ENCODE peak calls at places on chromosomes 4 and X, in ten cellular contexts. One of them, this sample, is unnamed.

GRCh38 chrX:78619829-78620228 is 39.3 kb downstream of the RTL3 start:
- DNase-seq in frontal cortex: no peak
- DNase-seq in fibroblast of gingiva: peak; percentile 7
- DNase-seq in NCI-H2029 treated with DMSO at 0.1 percent for 48 hours: no peak
- DNase-seq in stimulated activated CD4-positive, alpha-beta T cell treated with anti-CD3 and anti-CD28 coated beads, TNF-alpha, amount 100 ng/mL, for 4 hours: no peak
- DNase-seq in AG09309: no peak
- DNase-seq in mesothelial cell of epicardium: no peak
- DNase-seq in myocyte: peak; percentile 14
- DNase-seq in memory B cell: no peak
- DNase-seq in stimulated activated naive CD4-positive, alpha-beta T cell: no peak
- DNase-seq in this sample: peak; percentile 23

GRCh38 chrX:21883258-21883657 is 27.5 kb downstream of the YY2 start:
- DNase-seq in frontal cortex: no peak
- DNase-seq in fibroblast of gingiva: no peak
- DNase-seq in NCI-H2029 treated with DMSO at 0.1 percent for 48 hours: no peak
- DNase-seq in stimulated activated CD4-positive, alpha-beta T cell treated with anti-CD3 and anti-CD28 coated beads, TNF-alpha, amount 100 ng/mL, for 4 hours: no peak
- DNase-seq in AG09309: no peak
- DNase-seq in mesothelial cell of epicardium: no peak
- DNase-seq in myocyte: no peak
- DNase-seq in memory B cell: no peak
- DNase-seq in stimulated activated naive CD4-positive, alpha-beta T cell: no peak
- DNase-seq in this sample: peak; percentile 32

GRCh38 chrX:17390325-17390992 is 15.5 kb downstream of the NHS start:
- DNase-seq in frontal cortex: no peak
- DNase-seq in fibroblast of gingiva: peak; percentile 75
- DNase-seq in NCI-H2029 treated with DMSO at 0.1 percent for 48 hours: no peak
- DNase-seq in stimulated activated CD4-positive, alpha-beta T cell treated with anti-CD3 and anti-CD28 coated beads, TNF-alpha, amount 100 ng/mL, for 4 hours: no peak
- DNase-seq in AG09309: no peak
- DNase-seq in mesothelial cell of epicardium: no peak
- DNase-seq in myocyte: no peak
- DNase-seq in memory B cell: no peak
- DNase-seq in stimulated activated naive CD4-positive, alpha-beta T cell: no peak
- DNase-seq in this sample: no peak

GRCh38 chr4:71259911-71260331 is 78.9 kb upstream of the SLC4A4 start:
- DNase-seq in frontal cortex: no peak
- DNase-seq in fibroblast of gingiva: no peak
- DNase-seq in NCI-H2029 treated with DMSO at 0.1 percent for 48 hours: no peak
- DNase-seq in stimulated activated CD4-positive, alpha-beta T cell treated with anti-CD3 and anti-CD28 coated beads, TNF-alpha, amount 100 ng/mL, for 4 hours: no peak
- DNase-seq in AG09309: no peak
- DNase-seq in mesothelial cell of epicardium: no peak
- DNase-seq in myocyte: no peak
- DNase-seq in memory B cell: no peak
- DNase-seq in stimulated activated naive CD4-positive, alpha-beta T cell: no peak
- DNase-seq in this sample: no peak

GRCh38 chr4:146442801-146443200 is 78.9 kb downstream of the SLC10A7 start:
- DNase-seq in frontal cortex: no peak
- DNase-seq in fibroblast of gingiva: peak; percentile 50
- DNase-seq in NCI-H2029 treated with DMSO at 0.1 percent for 48 hours: no peak
- DNase-seq in stimulated activated CD4-positive, alpha-beta T cell treated with anti-CD3 and anti-CD28 coated beads, TNF-alpha, amount 100 ng/mL, for 4 hours: no peak
- DNase-seq in AG09309: peak; percentile 21
- DNase-seq in mesothelial cell of epicardium: no peak
- DNase-seq in myocyte: no peak
- DNase-seq in memory B cell: no peak
- DNase-seq in stimulated activated naive CD4-positive, alpha-beta T cell: no peak
- DNase-seq in this sample: no peak

GRCh38 chr4:151169900-151170299 is 70.5 kb downstream of the RPS3A start:
- DNase-seq in frontal cortex: no peak
- DNase-seq in fibroblast of gingiva: peak; percentile 66
- DNase-seq in NCI-H2029 treated with DMSO at 0.1 percent for 48 hours: no peak
- DNase-seq in stimulated activated CD4-positive, alpha-beta T cell treated with anti-CD3 and anti-CD28 coated beads, TNF-alpha, amount 100 ng/mL, for 4 hours: no peak
- DNase-seq in AG09309: no peak
- DNase-seq in mesothelial cell of epicardium: no peak
- DNase-seq in myocyte: no peak
- DNase-seq in memory B cell: no peak
- DNase-seq in stimulated activated naive CD4-positive, alpha-beta T cell: no peak
- DNase-seq in this sample: no peak

GRCh38 chr4:166128452-166128851 is 255.4 kb downstream of the TLL1 start:
- DNase-seq in frontal cortex: no peak
- DNase-seq in fibroblast of gingiva: peak; percentile 73
- DNase-seq in NCI-H2029 treated with DMSO at 0.1 percent for 48 hours: no peak
- DNase-seq in stimulated activated CD4-positive, alpha-beta T cell treated with anti-CD3 and anti-CD28 coated beads, TNF-alpha, amount 100 ng/mL, for 4 hours: no peak
- DNase-seq in AG09309: no peak
- DNase-seq in mesothelial cell of epicardium: no peak
- DNase-seq in myocyte: no peak
- DNase-seq in memory B cell: no peak
- DNase-seq in stimulated activated naive CD4-positive, alpha-beta T cell: no peak
- DNase-seq in this sample: no peak

GRCh38 chr4:188573104-188573503 is 433.9 kb downstream of the TRIML1 start:
- DNase-seq in frontal cortex: no peak
- DNase-seq in fibroblast of gingiva: no peak
- DNase-seq in NCI-H2029 treated with DMSO at 0.1 percent for 48 hours: no peak
- DNase-seq in stimulated activated CD4-positive, alpha-beta T cell treated with anti-CD3 and anti-CD28 coated beads, TNF-alpha, amount 100 ng/mL, for 4 hours: no peak
- DNase-seq in AG09309: no peak
- DNase-seq in mesothelial cell of epicardium: no peak
- DNase-seq in myocyte: no peak
- DNase-seq in memory B cell: no peak
- DNase-seq in stimulated activated naive CD4-positive, alpha-beta T cell: no peak
- DNase-seq in this sample: no peak

GRCh38 chr4:86032476-86033022 is 327.3 kb downstream of the MAPK10 start:
- DNase-seq in frontal cortex: no peak
- DNase-seq in fibroblast of gingiva: peak; percentile 97
- DNase-seq in NCI-H2029 treated with DMSO at 0.1 percent for 48 hours: no peak
- DNase-seq in stimulated activated CD4-positive, alpha-beta T cell treated with anti-CD3 and anti-CD28 coated beads, TNF-alpha, amount 100 ng/mL, for 4 hours: no peak
- DNase-seq in AG09309: peak; percentile 95
- DNase-seq in mesothelial cell of epicardium: no peak
- DNase-seq in myocyte: peak; percentile 61
- DNase-seq in memory B cell: no peak
- DNase-seq in stimulated activated naive CD4-positive, alpha-beta T cell: no peak
- DNase-seq in this sample: peak; percentile 26

GRCh38 chrX:1444896-1445480 is 7.7 kb downstream of the ASMTL start:
- DNase-seq in frontal cortex: no peak
- DNase-seq in fibroblast of gingiva: no peak
- DNase-seq in NCI-H2029 treated with DMSO at 0.1 percent for 48 hours: no peak
- DNase-seq in stimulated activated CD4-positive, alpha-beta T cell treated with anti-CD3 and anti-CD28 coated beads, TNF-alpha, amount 100 ng/mL, for 4 hours: no peak
- DNase-seq in AG09309: no peak
- DNase-seq in mesothelial cell of epicardium: no peak
- DNase-seq in myocyte: no peak
- DNase-seq in memory B cell: no peak
- DNase-seq in stimulated activated naive CD4-positive, alpha-beta T cell: no peak
- DNase-seq in this sample: peak; percentile 12

GRCh38 chr4:163063891-163064290 is 102.8 kb downstream of the NAF1 start:
- DNase-seq in frontal cortex: no peak
- DNase-seq in fibroblast of gingiva: no peak
- DNase-seq in NCI-H2029 treated with DMSO at 0.1 percent for 48 hours: no peak
- DNase-seq in stimulated activated CD4-positive, alpha-beta T cell treated with anti-CD3 and anti-CD28 coated beads, TNF-alpha, amount 100 ng/mL, for 4 hours: no peak
- DNase-seq in AG09309: no peak
- DNase-seq in mesothelial cell of epicardium: no peak
- DNase-seq in myocyte: peak; percentile 30
- DNase-seq in memory B cell: no peak
- DNase-seq in stimulated activated naive CD4-positive, alpha-beta T cell: no peak
- DNase-seq in this sample: no peak

GRCh38 chr4:144562019-144562740 is 83.8 kb upstream of the HHIP start:
- DNase-seq in frontal cortex: no peak
- DNase-seq in fibroblast of gingiva: no peak
- DNase-seq in NCI-H2029 treated with DMSO at 0.1 percent for 48 hours: no peak
- DNase-seq in stimulated activated CD4-positive, alpha-beta T cell treated with anti-CD3 and anti-CD28 coated beads, TNF-alpha, amount 100 ng/mL, for 4 hours: no peak
- DNase-seq in AG09309: no peak
- DNase-seq in mesothelial cell of epicardium: no peak
- DNase-seq in myocyte: peak; percentile 52
- DNase-seq in memory B cell: no peak
- DNase-seq in stimulated activated naive CD4-positive, alpha-beta T cell: no peak
- DNase-seq in this sample: peak; percentile 36

GRCh38 chrX:120769576-120770341 is 105.9 kb downstream of the CT47B1 start:
- DNase-seq in frontal cortex: no peak
- DNase-seq in fibroblast of gingiva: peak; percentile 87
- DNase-seq in NCI-H2029 treated with DMSO at 0.1 percent for 48 hours: peak; percentile 10
- DNase-seq in stimulated activated CD4-positive, alpha-beta T cell treated with anti-CD3 and anti-CD28 coated beads, TNF-alpha, amount 100 ng/mL, for 4 hours: no peak
- DNase-seq in AG09309: peak; percentile 62
- DNase-seq in mesothelial cell of epicardium: no peak
- DNase-seq in myocyte: peak; percentile 64
- DNase-seq in memory B cell: no peak
- DNase-seq in stimulated activated naive CD4-positive, alpha-beta T cell: no peak
- DNase-seq in this sample: no peak

GRCh38 chr4:179751669-179752068 is 2309.4 kb upstream of the AGA start:
- DNase-seq in frontal cortex: no peak
- DNase-seq in fibroblast of gingiva: no peak
- DNase-seq in NCI-H2029 treated with DMSO at 0.1 percent for 48 hours: no peak
- DNase-seq in stimulated activated CD4-positive, alpha-beta T cell treated with anti-CD3 and anti-CD28 coated beads, TNF-alpha, amount 100 ng/mL, for 4 hours: no peak
- DNase-seq in AG09309: no peak
- DNase-seq in mesothelial cell of epicardium: no peak
- DNase-seq in myocyte: no peak
- DNase-seq in memory B cell: no peak
- DNase-seq in stimulated activated naive CD4-positive, alpha-beta T cell: no peak
- DNase-seq in this sample: no peak

GRCh38 chr4:70392057-70392776 is 5.5 kb upstream of the OPRPN start:
- DNase-seq in frontal cortex: no peak
- DNase-seq in fibroblast of gingiva: no peak
- DNase-seq in NCI-H2029 treated with DMSO at 0.1 percent for 48 hours: no peak
- DNase-seq in stimulated activated CD4-positive, alpha-beta T cell treated with anti-CD3 and anti-CD28 coated beads, TNF-alpha, amount 100 ng/mL, for 4 hours: no peak
- DNase-seq in AG09309: no peak
- DNase-seq in mesothelial cell of epicardium: no peak
- DNase-seq in myocyte: no peak
- DNase-seq in memory B cell: no peak
- DNase-seq in stimulated activated naive CD4-positive, alpha-beta T cell: no peak
- DNase-seq in this sample: no peak

GRCh38 chrX:56288607-56289006 is 56.5 kb downstream of the KLF8 start:
- DNase-seq in frontal cortex: no peak
- DNase-seq in fibroblast of gingiva: no peak
- DNase-seq in NCI-H2029 treated with DMSO at 0.1 percent for 48 hours: no peak
- DNase-seq in stimulated activated CD4-positive, alpha-beta T cell treated with anti-CD3 and anti-CD28 coated beads, TNF-alpha, amount 100 ng/mL, for 4 hours: no peak
- DNase-seq in AG09309: no peak
- DNase-seq in mesothelial cell of epicardium: no peak
- DNase-seq in myocyte: no peak
- DNase-seq in memory B cell: no peak
- DNase-seq in stimulated activated naive CD4-positive, alpha-beta T cell: no peak
- DNase-seq in this sample: no peak

GRCh38 chr4:85724801-85725548 is 250.0 kb downstream of the ARHGAP24 start:
- DNase-seq in frontal cortex: no peak
- DNase-seq in fibroblast of gingiva: peak; percentile 78
- DNase-seq in NCI-H2029 treated with DMSO at 0.1 percent for 48 hours: no peak
- DNase-seq in stimulated activated CD4-positive, alpha-beta T cell treated with anti-CD3 and anti-CD28 coated beads, TNF-alpha, amount 100 ng/mL, for 4 hours: no peak
- DNase-seq in AG09309: no peak
- DNase-seq in mesothelial cell of epicardium: no peak
- DNase-seq in myocyte: peak; percentile 38
- DNase-seq in memory B cell: no peak
- DNase-seq in stimulated activated naive CD4-positive, alpha-beta T cell: no peak
- DNase-seq in this sample: no peak

GRCh38 chr4:149980941-149981340 is 97.3 kb upstream of the DCLK2 start:
- DNase-seq in frontal cortex: peak; percentile 15
- DNase-seq in fibroblast of gingiva: peak; percentile 43
- DNase-seq in NCI-H2029 treated with DMSO at 0.1 percent for 48 hours: no peak
- DNase-seq in stimulated activated CD4-positive, alpha-beta T cell treated with anti-CD3 and anti-CD28 coated beads, TNF-alpha, amount 100 ng/mL, for 4 hours: peak; percentile 7
- DNase-seq in AG09309: no peak
- DNase-seq in mesothelial cell of epicardium: no peak
- DNase-seq in myocyte: peak; percentile 75
- DNase-seq in memory B cell: peak; percentile 21
- DNase-seq in stimulated activated naive CD4-positive, alpha-beta T cell: no peak
- DNase-seq in this sample: no peak

GRCh38 chrX:113741744-113742143 is 842.1 kb upstream of the HTR2C start:
- DNase-seq in frontal cortex: no peak
- DNase-seq in fibroblast of gingiva: peak; percentile 60
- DNase-seq in NCI-H2029 treated with DMSO at 0.1 percent for 48 hours: no peak
- DNase-seq in stimulated activated CD4-positive, alpha-beta T cell treated with anti-CD3 and anti-CD28 coated beads, TNF-alpha, amount 100 ng/mL, for 4 hours: no peak
- DNase-seq in AG09309: no peak
- DNase-seq in mesothelial cell of epicardium: no peak
- DNase-seq in myocyte: no peak
- DNase-seq in memory B cell: no peak
- DNase-seq in stimulated activated naive CD4-positive, alpha-beta T cell: no peak
- DNase-seq in this sample: no peak

GRCh38 chrX:130086414-130087207 is 23.7 kb downstream of the ELF4 start:
- DNase-seq in frontal cortex: no peak
- DNase-seq in fibroblast of gingiva: no peak
- DNase-seq in NCI-H2029 treated with DMSO at 0.1 percent for 48 hours: no peak
- DNase-seq in stimulated activated CD4-positive, alpha-beta T cell treated with anti-CD3 and anti-CD28 coated beads, TNF-alpha, amount 100 ng/mL, for 4 hours: no peak
- DNase-seq in AG09309: no peak
- DNase-seq in mesothelial cell of epicardium: no peak
- DNase-seq in myocyte: peak; percentile 26
- DNase-seq in memory B cell: peak; percentile 27
- DNase-seq in stimulated activated naive CD4-positive, alpha-beta T cell: peak; percentile 68
- DNase-seq in this sample: peak; percentile 63

GRCh38 chrX:24676403-24677024 is 17.2 kb upstream of the POLA1 start:
- DNase-seq in frontal cortex: no peak
- DNase-seq in fibroblast of gingiva: no peak
- DNase-seq in NCI-H2029 treated with DMSO at 0.1 percent for 48 hours: no peak
- DNase-seq in stimulated activated CD4-positive, alpha-beta T cell treated with anti-CD3 and anti-CD28 coated beads, TNF-alpha, amount 100 ng/mL, for 4 hours: no peak
- DNase-seq in AG09309: no peak
- DNase-seq in mesothelial cell of epicardium: no peak
- DNase-seq in myocyte: peak; percentile 22
- DNase-seq in memory B cell: no peak
- DNase-seq in stimulated activated naive CD4-positive, alpha-beta T cell: no peak
- DNase-seq in this sample: no peak

GRCh38 chrX:23799469-23800065 is 16.6 kb downstream of the SAT1 start:
- DNase-seq in frontal cortex: no peak
- DNase-seq in fibroblast of gingiva: peak; percentile 46
- DNase-seq in NCI-H2029 treated with DMSO at 0.1 percent for 48 hours: no peak
- DNase-seq in stimulated activated CD4-positive, alpha-beta T cell treated with anti-CD3 and anti-CD28 coated beads, TNF-alpha, amount 100 ng/mL, for 4 hours: no peak
- DNase-seq in AG09309: no peak
- DNase-seq in mesothelial cell of epicardium: no peak
- DNase-seq in myocyte: no peak
- DNase-seq in memory B cell: no peak
- DNase-seq in stimulated activated naive CD4-positive, alpha-beta T cell: no peak
- DNase-seq in this sample: no peak

GRCh38 chr4:124018383-124019317 is 622.1 kb downstream of the SPRY1 start:
- DNase-seq in frontal cortex: peak; percentile 5
- DNase-seq in fibroblast of gingiva: peak; percentile 88
- DNase-seq in NCI-H2029 treated with DMSO at 0.1 percent for 48 hours: no peak
- DNase-seq in stimulated activated CD4-positive, alpha-beta T cell treated with anti-CD3 and anti-CD28 coated beads, TNF-alpha, amount 100 ng/mL, for 4 hours: no peak
- DNase-seq in AG09309: no peak
- DNase-seq in mesothelial cell of epicardium: no peak
- DNase-seq in myocyte: peak; percentile 75
- DNase-seq in memory B cell: no peak
- DNase-seq in stimulated activated naive CD4-positive, alpha-beta T cell: no peak
- DNase-seq in this sample: no peak

GRCh38 chr4:15754323-15754722 is 23.8 kb upstream of the CD38 start:
- DNase-seq in frontal cortex: no peak
- DNase-seq in fibroblast of gingiva: no peak
- DNase-seq in NCI-H2029 treated with DMSO at 0.1 percent for 48 hours: no peak
- DNase-seq in stimulated activated CD4-positive, alpha-beta T cell treated with anti-CD3 and anti-CD28 coated beads, TNF-alpha, amount 100 ng/mL, for 4 hours: peak; percentile 5
- DNase-seq in AG09309: no peak
- DNase-seq in mesothelial cell of epicardium: no peak
- DNase-seq in myocyte: no peak
- DNase-seq in memory B cell: no peak
- DNase-seq in stimulated activated naive CD4-positive, alpha-beta T cell: peak; percentile 57
- DNase-seq in this sample: no peak

This sample was measured in upper lobe of left lung.